ENCODE peak calls at places on chromosome 21, in nine cellular contexts. One of them, this sample, is unnamed.

GRCh38 chr21:19878133-19878532 is 1120.1 kb upstream of the NCAM2 start:
- DNase-seq in kidney: no peak
- DNase-seq in endothelial cell: no peak
- DNase-seq in NCI-H2081: no peak
- DNase-seq in RPMI8226: no peak
- DNase-seq in fibroblast of pulmonary artery: no peak
- DNase-seq in NCI-H510A: no peak
- DNase-seq in dorsolateral prefrontal cortex: no peak
- DNase-seq in progenitor cell of endocrine pancreas: no peak
- DNase-seq in this sample: no peak

GRCh38 chr21:43808367-43808766 is 19.0 kb downstream of the RRP1 start:
- DNase-seq in fibroblast of pulmonary artery: no peak
- DNase-seq in NCI-H510A: no peak
- DNase-seq in progenitor cell of endocrine pancreas: no peak
- DNase-seq in RPMI8226: no peak
- DNase-seq in kidney: peak; percentile 77
- DNase-seq in dorsolateral prefrontal cortex: no peak
- DNase-seq in endothelial cell: no peak
- DNase-seq in NCI-H2081: no peak
- DNase-seq in this sample: no peak

GRCh38 chr21:15252437-15252836 is 187.6 kb upstream of the NRIP1 start:
- DNase-seq in progenitor cell of endocrine pancreas: no peak
- DNase-seq in NCI-H2081: no peak
- DNase-seq in NCI-H510A: no peak
- DNase-seq in RPMI8226: no peak
- DNase-seq in fibroblast of pulmonary artery: no peak
- DNase-seq in dorsolateral prefrontal cortex: no peak
- DNase-seq in endothelial cell: no peak
- DNase-seq in kidney: no peak
- DNase-seq in this sample: no peak

GRCh38 chr21:38857152-38857825 is 51.6 kb downstream of the ETS2 start:
- DNase-seq in endothelial cell: no peak
- DNase-seq in fibroblast of pulmonary artery: no peak
- DNase-seq in dorsolateral prefrontal cortex: no peak
- DNase-seq in NCI-H2081: no peak
- DNase-seq in progenitor cell of endocrine pancreas: no peak
- DNase-seq in kidney: no peak
- DNase-seq in RPMI8226: peak; percentile 24
- DNase-seq in NCI-H510A: no peak
- DNase-seq in this sample: no peak

GRCh38 chr21:45416619-45417018 is 11.7 kb downstream of the COL18A1 start:
- DNase-seq in dorsolateral prefrontal cortex: no peak
- DNase-seq in RPMI8226: no peak
- DNase-seq in fibroblast of pulmonary artery: no peak
- DNase-seq in endothelial cell: no peak
- DNase-seq in NCI-H510A: no peak
- DNase-seq in kidney: peak; percentile 50
- DNase-seq in NCI-H2081: no peak
- DNase-seq in progenitor cell of endocrine pancreas: no peak
- DNase-seq in this sample: no peak

GRCh38 chr21:14687277-14687642 is 141.1 kb upstream of the SAMSN1 start:
- DNase-seq in NCI-H2081: no peak
- DNase-seq in fibroblast of pulmonary artery: no peak
- DNase-seq in progenitor cell of endocrine pancreas: no peak
- DNase-seq in endothelial cell: no peak
- DNase-seq in kidney: no peak
- DNase-seq in NCI-H510A: no peak
- DNase-seq in RPMI8226: peak; percentile 70
- DNase-seq in dorsolateral prefrontal cortex: no peak
- DNase-seq in this sample: no peak

GRCh38 chr21:35529141-35529863 is 480.2 kb upstream of the RUNX1 start:
- DNase-seq in progenitor cell of endocrine pancreas: no peak
- DNase-seq in endothelial cell: no peak
- DNase-seq in dorsolateral prefrontal cortex: no peak
- DNase-seq in NCI-H510A: no peak
- DNase-seq in fibroblast of pulmonary artery: peak; percentile 48
- DNase-seq in kidney: no peak
- DNase-seq in NCI-H2081: no peak
- DNase-seq in RPMI8226: peak; percentile 43
- DNase-seq in this sample: no peak

GRCh38 chr21:31182231-31183129 is 144.2 kb upstream of the KRTAP19-8 start:
- DNase-seq in kidney: no peak
- DNase-seq in RPMI8226: no peak
- DNase-seq in endothelial cell: no peak
- DNase-seq in NCI-H510A: no peak
- DNase-seq in NCI-H2081: no peak
- DNase-seq in dorsolateral prefrontal cortex: no peak
- DNase-seq in fibroblast of pulmonary artery: no peak
- DNase-seq in progenitor cell of endocrine pancreas: no peak
- DNase-seq in this sample: no peak

GRCh38 chr21:41921089-41921819 is 32.6 kb downstream of the C2CD2 start:
- DNase-seq in kidney: no peak
- DNase-seq in NCI-H2081: no peak
- DNase-seq in NCI-H510A: no peak
- DNase-seq in fibroblast of pulmonary artery: no peak
- DNase-seq in dorsolateral prefrontal cortex: peak; percentile 5
- DNase-seq in RPMI8226: no peak
- DNase-seq in progenitor cell of endocrine pancreas: no peak
- DNase-seq in endothelial cell: no peak
- DNase-seq in this sample: no peak

GRCh38 chr21:45972716-45973474 is 8.7 kb upstream of the COL6A1 start:
- DNase-seq in endothelial cell: peak; percentile 26
- DNase-seq in NCI-H510A: no peak
- DNase-seq in kidney: peak; percentile 85
- DNase-seq in progenitor cell of endocrine pancreas: no peak
- DNase-seq in NCI-H2081: peak; percentile 18
- DNase-seq in dorsolateral prefrontal cortex: peak; percentile 38
- DNase-seq in fibroblast of pulmonary artery: peak; percentile 96
- DNase-seq in RPMI8226: no peak
- DNase-seq in this sample: no peak

GRCh38 chr21:34834852-34835501 is 166.2 kb downstream of the CLIC6 start:
- DNase-seq in fibroblast of pulmonary artery: no peak
- DNase-seq in kidney: peak; percentile 76
- DNase-seq in progenitor cell of endocrine pancreas: no peak
- DNase-seq in dorsolateral prefrontal cortex: no peak
- DNase-seq in RPMI8226: no peak
- DNase-seq in NCI-H510A: no peak
- DNase-seq in NCI-H2081: peak; percentile 11
- DNase-seq in endothelial cell: no peak
- DNase-seq in this sample: no peak

GRCh38 chr21:31630062-31630711 is 29.3 kb upstream of the SOD1 start:
- DNase-seq in NCI-H2081: no peak
- DNase-seq in NCI-H510A: no peak
- DNase-seq in endothelial cell: no peak
- DNase-seq in progenitor cell of endocrine pancreas: no peak
- DNase-seq in RPMI8226: no peak
- DNase-seq in dorsolateral prefrontal cortex: no peak
- DNase-seq in kidney: no peak
- DNase-seq in fibroblast of pulmonary artery: peak; percentile 94
- DNase-seq in this sample: no peak

GRCh38 chr21:43355925-43356289 is 71.0 kb downstream of the SIK1 start:
- DNase-seq in kidney: no peak
- DNase-seq in RPMI8226: peak; percentile 57
- DNase-seq in NCI-H2081: no peak
- DNase-seq in endothelial cell: no peak
- DNase-seq in progenitor cell of endocrine pancreas: no peak
- DNase-seq in NCI-H510A: no peak
- DNase-seq in dorsolateral prefrontal cortex: no peak
- DNase-seq in fibroblast of pulmonary artery: no peak
- DNase-seq in this sample: no peak

GRCh38 chr21:25496825-25497482 is 110.3 kb downstream of the MRPL39 start:
- DNase-seq in dorsolateral prefrontal cortex: no peak
- DNase-seq in progenitor cell of endocrine pancreas: no peak
- DNase-seq in endothelial cell: no peak
- DNase-seq in RPMI8226: no peak
- DNase-seq in fibroblast of pulmonary artery: no peak
- DNase-seq in NCI-H510A: no peak
- DNase-seq in kidney: no peak
- DNase-seq in NCI-H2081: no peak
- DNase-seq in this sample: no peak